ENCODE peak calls at places on chromosomes 5 and 9, in five cellular contexts. P is right cardiac atrium, M is A549, U is GM23338, S is cardiac muscle cell. F is an unnamed sample.
A peak's percentile ranks its signal among the peaks of the same experiment; 100 is the strongest.

GRCh38 chr5:172953776-172954189 is 5.4 kb upstream of the RPL26L1 start:
- DNase-seq in P (no peak), M (no peak), S (no peak), U (no peak), F (no peak)

GRCh38 chr9:32251539-32251938 is 132.9 kb upstream of the ACO1 start:
- DNase-seq in M (peak; percentile 22), U (peak; percentile 88), P (no peak), S (peak; percentile 79), F (peak; percentile 31)

GRCh38 chr9:112295174-112295573 is 38.2 kb downstream of the PTBP3 start:
- DNase-seq in U (no peak), P (no peak), S (no peak), M (no peak), F (no peak)

GRCh38 chr5:32443145-32443540 is 1.4 kb downstream of the ZFR start:
- DNase-seq in M (no peak), U (peak; percentile 16), P (no peak), S (no peak), F (peak; percentile 38)

GRCh38 chr9:76255781-76256455 is 138.3 kb downstream of the RFK start:
- DNase-seq in U (no peak), P (peak; percentile 73), M (no peak), S (no peak), F (no peak)

GRCh38 chr9:88998911-88999310 is 7.6 kb downstream of the S1PR3 start:
- DNase-seq in M (no peak), S (no peak), P (peak; percentile 88), U (no peak), F (no peak)

GRCh38 chr5:89081360-89081759 is 198.4 kb upstream of the MEF2C start:
- DNase-seq in M (no peak), P (no peak), S (no peak), U (no peak), F (no peak)

GRCh38 chr9:1995084-1995483 is 20.1 kb upstream of the SMARCA2 start:
- DNase-seq in S (no peak), U (peak; percentile 93), M (no peak), P (no peak), F (no peak)

GRCh38 chr5:167937628-167938000 is 353.8 kb upstream of the WWC1 start:
- DNase-seq in P (no peak), M (no peak), U (no peak), S (no peak), F (no peak)

GRCh38 chr5:19001527-19001926 is 986.5 kb downstream of the CDH18 start:
- DNase-seq in M (no peak), U (no peak), P (no peak), S (no peak), F (no peak)

GRCh38 chr5:72427488-72428437 is 79.4 kb downstream of the ZNF366 start:
- DNase-seq in S (peak; percentile 64), P (no peak), M (no peak), U (peak; percentile 29), F (no peak)

GRCh38 chr5:64188776-64189175 is 23.1 kb downstream of the RNF180 start:
- DNase-seq in M (no peak), S (no peak), P (no peak), U (no peak), F (no peak)

GRCh38 chr5:2381861-2382260 is 369.6 kb downstream of the IRX2 start:
- DNase-seq in S (no peak), P (no peak), M (no peak), U (no peak), F (no peak)

GRCh38 chr9:95477441-95477840 is 39.3 kb downstream of the PTCH1 start:
- DNase-seq in S (no peak), U (no peak), P (no peak), M (no peak), F (no peak)

GRCh38 chr9:112239708-112240107 is 64.6 kb upstream of the SUSD1 start:
- DNase-seq in M (no peak), U (no peak), S (no peak), P (no peak), F (no peak)

GRCh38 chr9:88949961-88950340 is 41.3 kb upstream of the S1PR3 start:
- DNase-seq in S (no peak), M (no peak), P (no peak), U (no peak), F (no peak)

GRCh38 chr5:177302354-177303110 is 987 bp downstream of the RAB24 start:
- DNase-seq in M (no peak), S (no peak), U (peak; percentile 56), P (no peak), F (no peak)

GRCh38 chr9:132927704-132928103 is 16.7 kb downstream of the TSC1 start:
- DNase-seq in S (no peak), U (no peak), P (no peak), M (no peak), F (no peak)

GRCh38 chr9:132935021-132935420 is 9.4 kb downstream of the TSC1 start:
- DNase-seq in U (no peak), M (no peak), S (no peak), P (no peak), F (no peak)

DNA sequence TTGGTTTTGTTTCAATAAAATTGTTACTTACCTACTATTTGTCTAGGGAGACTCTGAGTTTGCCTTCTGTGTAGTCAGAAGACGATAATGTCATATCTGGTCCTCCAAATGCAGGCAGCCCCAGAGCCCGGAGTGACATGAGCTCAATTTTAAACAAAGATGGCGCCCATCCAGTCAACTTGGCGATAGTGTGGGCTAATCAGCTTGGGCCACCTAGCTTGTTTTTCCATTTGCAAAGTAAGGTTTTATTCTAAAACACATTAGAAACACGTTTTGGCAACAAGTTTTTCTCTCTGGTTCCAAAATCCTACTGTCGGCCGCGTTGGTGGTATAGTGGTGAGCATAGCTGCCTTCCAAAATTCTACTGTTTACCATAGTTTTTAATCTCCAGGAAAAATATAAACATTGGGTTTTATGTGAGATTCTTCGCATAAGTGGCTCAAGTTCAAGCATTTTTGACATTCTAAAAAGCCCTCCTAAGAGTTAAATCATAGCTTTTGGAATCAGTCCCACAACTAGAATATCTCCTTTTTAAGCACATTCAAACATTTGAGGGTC is 13.2 kb downstream of the TSC1 start:
- DNase-seq in S (no peak), U (no peak), P (no peak), M (no peak), F (no peak)
- H3K27ac ChIP-seq in S (no peak overlapping the region), U (no peak overlapping the region), P (no peak overlapping the region), M (no peak overlapping the region), F (no peak overlapping the region)

GRCh38 chr9:126985870-126986498 is 71.4 kb downstream of the RALGPS1 start:
- DNase-seq in S (no peak), U (no peak), P (peak; percentile 68), M (peak; percentile 24), F (peak; percentile 85)

GRCh38 chr9:126983767-126984166 is 69.2 kb downstream of the RALGPS1 start:
- DNase-seq in U (no peak), P (no peak), S (no peak), M (no peak), F (no peak)

GRCh38 chr9:126988857-126989256 is 74.3 kb downstream of the RALGPS1 start:
- DNase-seq in P (no peak), S (no peak), U (no peak), M (no peak), F (no peak)

GRCh38 chr9:126984969-126985368 is 70.4 kb downstream of the RALGPS1 start:
- DNase-seq in P (no peak), M (no peak), U (no peak), S (no peak), F (no peak)

DNA sequence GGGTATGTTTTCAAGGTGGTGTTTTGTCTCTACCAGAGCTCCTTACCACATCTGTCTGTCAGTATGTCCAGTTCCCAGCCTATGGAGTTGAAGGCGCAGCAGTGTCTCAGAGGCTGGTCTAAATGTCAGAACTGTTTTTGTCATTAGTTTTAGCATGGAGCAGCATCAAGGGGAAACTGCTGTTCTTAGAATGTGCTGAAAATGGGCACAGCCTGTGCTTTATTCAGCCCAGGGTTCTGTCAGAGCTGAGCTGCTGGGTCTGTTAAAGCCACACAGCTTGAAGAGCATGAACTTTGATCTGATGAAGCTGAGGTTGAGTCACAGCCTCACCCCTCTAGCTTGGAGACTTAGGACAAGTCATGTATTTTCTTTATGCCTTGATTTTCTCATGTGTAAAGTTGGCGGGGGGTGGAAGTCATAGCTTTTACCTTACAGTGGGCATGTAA is 71.9 kb downstream of the RALGPS1 start:
- DNase-seq in M (peak; percentile 9), U (no peak), S (no peak), P (no peak), F (no peak)
- H3K27ac ChIP-seq in M (peak overlapping the region; percentile 55), U (no peak overlapping the region), S (no peak overlapping the region), P (no peak overlapping the region), F (no peak overlapping the region)

DNA sequence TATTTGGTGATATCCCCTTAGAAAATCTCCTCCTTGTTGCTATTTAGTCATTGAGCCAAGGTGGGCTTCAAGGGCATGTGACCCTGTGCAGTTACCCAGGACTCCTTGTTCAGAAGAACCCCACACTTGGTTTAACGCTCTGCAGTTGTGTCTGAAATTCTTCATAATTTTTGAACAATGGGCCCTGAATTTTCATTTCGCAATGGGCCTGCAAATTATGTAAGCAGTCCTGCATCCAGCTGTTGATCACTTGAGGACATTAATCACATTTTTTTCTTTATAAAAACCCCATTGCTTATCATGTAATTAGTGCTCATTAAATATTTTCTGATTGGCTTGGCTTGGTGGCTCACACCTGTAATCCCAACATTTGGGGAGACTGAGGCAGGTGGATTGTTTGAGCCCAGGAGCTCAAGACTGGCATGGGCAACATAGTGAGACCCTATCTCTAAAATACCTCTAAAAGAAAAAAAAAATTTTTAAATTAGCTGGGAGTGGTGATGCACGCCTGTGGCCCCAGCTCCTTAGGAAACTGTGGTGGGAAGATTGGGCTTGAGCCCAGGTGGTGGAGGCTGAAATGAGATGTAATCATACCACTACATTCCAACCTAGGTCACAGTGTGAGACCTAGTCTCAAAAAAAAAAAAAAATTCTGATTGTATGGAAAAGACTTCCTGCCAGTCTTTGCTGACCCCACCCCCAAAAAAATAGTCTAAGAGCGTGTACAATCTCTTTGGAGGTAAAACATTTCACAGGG is 194.2 kb upstream of the HAPLN1 start:
- DNase-seq in U (no peak), S (no peak), P (no peak), M (no peak), F (no peak)
- H3K27ac ChIP-seq in U (no peak overlapping the region), S (no peak overlapping the region), P (no peak overlapping the region), M (no peak overlapping the region), F (no peak overlapping the region)

GRCh38 chr9:129378241-129378661 is 200.2 kb upstream of the IER5L start:
- DNase-seq in S (no peak), M (no peak), P (no peak), U (no peak), F (no peak)
- H3K27ac ChIP-seq in S (no peak overlapping the region), M (no peak overlapping the region), P (no peak overlapping the region), U (no peak overlapping the region), F (no peak overlapping the region)

GRCh38 chr9:134055981-134056461 is 11.8 kb downstream of the BRD3 start:
- DNase-seq in U (no peak), S (no peak), P (peak; percentile 87), M (peak; percentile 28), F (no peak)

GRCh38 chr9:134057751-134058701 is 9.8 kb downstream of the BRD3 start:
- DNase-seq in M (no peak), U (no peak), S (no peak), P (no peak), F (no peak)

GRCh38 chr9:134057311-134057665 is 10.5 kb downstream of the BRD3 start:
- DNase-seq in M (no peak), P (no peak), S (no peak), U (no peak), F (no peak)

GRCh38 chr9:134054891-134055811 is 12.7 kb downstream of the BRD3 start:
- DNase-seq in S (no peak), U (no peak), M (no peak), P (no peak), F (no peak)

GRCh38 chr9:134056483-134057310 is 11.1 kb downstream of the BRD3 start:
- DNase-seq in S (no peak), U (no peak), M (no peak), P (no peak), F (no peak)
- H3K27ac ChIP-seq in S (no peak overlapping the region), U (no peak overlapping the region), M (peak overlapping the region; percentile 45), P (no peak overlapping the region), F (no peak overlapping the region)

F was measured in DND-41.